ENCODE peak calls at places on chromosomes 4 and X, in six cellular contexts. One of them, this sample, is unnamed.
A peak's percentile ranks its signal among the peaks of the same experiment; 100 is the strongest.

GRCh38 chr4:115424852-115425251 is 311.4 kb upstream of the NDST4 start:
- DNase-seq in K562: no peak
- DNase-seq in HepG2: no peak
- DNase-seq in SK-N-SH: no peak
- DNase-seq in H1: no peak
- DNase-seq in GM12878: no peak
- DNase-seq in this sample: no peak

GRCh38 chr4:17595471-17596005 is 18.5 kb downstream of the LAP3 start:
- DNase-seq in K562: no peak
- DNase-seq in HepG2: no peak
- DNase-seq in SK-N-SH: no peak
- DNase-seq in H1: no peak
- DNase-seq in GM12878: peak; percentile 67
- DNase-seq in this sample: no peak

GRCh38 chr4:110533940-110534339 is 58.0 kb downstream of the ENPEP start:
- DNase-seq in K562: no peak
- DNase-seq in HepG2: peak; percentile 74
- DNase-seq in SK-N-SH: no peak
- DNase-seq in H1: no peak
- DNase-seq in GM12878: no peak
- DNase-seq in this sample: no peak

GRCh38 chr4:165631208-165631894 is 241.7 kb upstream of the TLL1 start:
- DNase-seq in K562: no peak
- DNase-seq in HepG2: no peak
- DNase-seq in SK-N-SH: no peak
- DNase-seq in H1: no peak
- DNase-seq in GM12878: no peak
- DNase-seq in this sample: no peak

GRCh38 chr4:26854701-26855100 is 5.9 kb upstream of the STIM2 start:
- DNase-seq in K562: no peak
- DNase-seq in HepG2: no peak
- DNase-seq in SK-N-SH: no peak
- DNase-seq in H1: no peak
- DNase-seq in GM12878: no peak
- DNase-seq in this sample: no peak

GRCh38 chr4:89298160-89298559 is 9.4 kb downstream of the GPRIN3 start:
- DNase-seq in K562: no peak
- DNase-seq in HepG2: no peak
- DNase-seq in SK-N-SH: no peak
- DNase-seq in H1: no peak
- DNase-seq in GM12878: no peak
- DNase-seq in this sample: no peak

GRCh38 chr4:8871417-8872401 is at the start of gene HMX1:
- DNase-seq in K562: no peak
- DNase-seq in HepG2: no peak
- DNase-seq in SK-N-SH: peak; percentile 100
- DNase-seq in H1: no peak
- DNase-seq in GM12878: no peak
- DNase-seq in this sample: no peak

GRCh38 chrX:101491943-101492342 is 6.7 kb downstream of the ARMCX4 start:
- DNase-seq in K562: no peak
- DNase-seq in HepG2: no peak
- DNase-seq in SK-N-SH: peak; percentile 6
- DNase-seq in H1: no peak
- DNase-seq in GM12878: no peak
- DNase-seq in this sample: no peak

GRCh38 chr4:16707874-16708273 is 190.6 kb downstream of the LDB2 start:
- DNase-seq in K562: no peak
- DNase-seq in HepG2: no peak
- DNase-seq in SK-N-SH: no peak
- DNase-seq in H1: no peak
- DNase-seq in GM12878: no peak
- DNase-seq in this sample: no peak

GRCh38 chrX:12770440-12770839 is 20.8 kb upstream of the PRPS2 start:
- DNase-seq in K562: peak; percentile 24
- DNase-seq in HepG2: no peak
- DNase-seq in SK-N-SH: peak; percentile 42
- DNase-seq in H1: no peak
- DNase-seq in GM12878: no peak
- DNase-seq in this sample: no peak

GRCh38 chrX:104284407-104285000 is 29.8 kb upstream of the ESX1 start:
- DNase-seq in K562: no peak
- DNase-seq in HepG2: no peak
- DNase-seq in SK-N-SH: no peak
- DNase-seq in H1: no peak
- DNase-seq in GM12878: no peak
- DNase-seq in this sample: no peak

GRCh38 chr4:113560579-113560978 is 201.0 kb downstream of the CAMK2D start:
- DNase-seq in K562: no peak
- DNase-seq in HepG2: no peak
- DNase-seq in SK-N-SH: no peak
- DNase-seq in H1: no peak
- DNase-seq in GM12878: no peak
- DNase-seq in this sample: no peak

GRCh38 chr4:1416051-1416947 is 10.1 kb upstream of the NKX1-1 start:
- DNase-seq in K562: no peak
- DNase-seq in HepG2: no peak
- DNase-seq in SK-N-SH: peak; percentile 41
- DNase-seq in H1: no peak
- DNase-seq in GM12878: no peak
- DNase-seq in this sample: no peak

GRCh38 chrX:69564665-69565064 is 51.2 kb upstream of the EDA start:
- DNase-seq in K562: no peak
- DNase-seq in HepG2: peak; percentile 42
- DNase-seq in SK-N-SH: no peak
- DNase-seq in H1: no peak
- DNase-seq in GM12878: no peak
- DNase-seq in this sample: no peak

GRCh38 chr4:38275331-38275821 is 315.2 kb downstream of the PTTG2 start:
- DNase-seq in K562: no peak
- DNase-seq in HepG2: peak; percentile 4
- DNase-seq in SK-N-SH: no peak
- DNase-seq in H1: no peak
- DNase-seq in GM12878: no peak
- DNase-seq in this sample: no peak

GRCh38 chr4:8332891-8333331 is 63.4 kb downstream of the HTRA3 start:
- DNase-seq in K562: no peak
- DNase-seq in HepG2: no peak
- DNase-seq in SK-N-SH: no peak
- DNase-seq in H1: no peak
- DNase-seq in GM12878: no peak
- DNase-seq in this sample: no peak

GRCh38 chrX:48957477-48957826 is at the start of gene OTUD5:
- DNase-seq in K562: peak; percentile 85
- DNase-seq in HepG2: peak; percentile 39
- DNase-seq in SK-N-SH: peak; percentile 94
- DNase-seq in H1: no peak
- DNase-seq in GM12878: no peak
- DNase-seq in this sample: no peak

GRCh38 chrX:150581093-150581775 is 12.8 kb downstream of the MTM1 start:
- DNase-seq in K562: no peak
- DNase-seq in HepG2: peak; percentile 64
- DNase-seq in SK-N-SH: no peak
- DNase-seq in H1: no peak
- DNase-seq in GM12878: no peak
- DNase-seq in this sample: no peak

DNA sequence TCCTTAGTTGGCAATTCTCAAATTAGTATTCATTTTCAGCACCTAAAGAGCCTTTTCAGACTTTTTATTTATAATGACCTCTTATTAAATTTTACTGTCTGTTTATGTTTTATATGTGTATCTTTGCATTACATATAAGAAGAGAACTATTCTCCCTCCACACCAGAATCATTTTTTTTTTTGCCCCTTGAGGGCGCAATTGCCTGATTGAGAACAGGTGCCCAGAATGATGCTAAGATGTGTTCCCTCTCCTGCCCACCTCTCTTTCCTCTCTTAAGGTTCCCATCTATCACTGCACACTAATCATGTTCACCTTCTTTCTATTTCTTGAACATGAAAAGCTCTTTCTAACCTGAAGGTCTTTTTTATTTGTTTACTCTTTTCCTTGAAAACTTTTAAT is 44.2 kb upstream of the ADAM29 start:
- DNase-seq in K562: peak; percentile 7
- DNase-seq in HepG2: no peak
- DNase-seq in SK-N-SH: peak; percentile 28
- DNase-seq in H1: no peak
- DNase-seq in GM12878: peak; percentile 25
- DNase-seq in this sample: no peak
- TF ChIP-seq GABPA in K562: no peak
- TF ChIP-seq GABPA in HepG2: no peak
- TF ChIP-seq GABPA in SK-N-SH: no peak
- TF ChIP-seq GABPA in H1: no peak
- TF ChIP-seq GABPA in GM12878: no peak
- TF ChIP-seq GABPA in this sample: no peak

DNA sequence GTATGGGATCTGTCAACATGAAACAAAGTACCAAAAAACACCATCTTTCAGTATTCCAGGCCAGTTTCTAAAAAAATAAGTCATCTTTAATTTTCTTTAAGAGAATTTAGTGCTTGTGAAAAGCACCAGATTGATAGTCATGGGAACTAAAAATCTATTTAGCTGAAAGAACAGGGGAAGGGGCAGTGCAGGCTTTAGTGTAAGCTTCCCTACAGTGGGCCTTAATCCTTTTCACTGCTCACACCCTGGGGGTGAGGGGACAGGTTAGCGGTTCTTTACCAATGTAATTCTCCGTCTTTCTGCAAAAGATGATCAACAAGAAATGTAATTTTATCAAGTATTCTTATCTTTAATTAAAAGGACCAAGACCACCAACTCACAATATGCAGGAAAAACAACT is 47.1 kb downstream of the CHIC2 start:
- DNase-seq in K562: no peak
- DNase-seq in HepG2: no peak
- DNase-seq in SK-N-SH: no peak
- DNase-seq in H1: no peak
- DNase-seq in GM12878: no peak
- DNase-seq in this sample: no peak
- H3K4me3 ChIP-seq in K562: no peak overlapping the region
- H3K4me3 ChIP-seq in HepG2: no peak overlapping the region
- H3K4me3 ChIP-seq in SK-N-SH: no peak overlapping the region
- H3K4me3 ChIP-seq in H1: no peak overlapping the region
- H3K4me3 ChIP-seq in GM12878: no peak overlapping the region
- H3K4me3 ChIP-seq in this sample: no peak overlapping the region

GRCh38 chr4:168715889-168716288 is 219.0 kb downstream of the PALLD start:
- DNase-seq in K562: no peak
- DNase-seq in HepG2: no peak
- DNase-seq in SK-N-SH: no peak
- DNase-seq in H1: peak; percentile 39
- DNase-seq in GM12878: no peak
- DNase-seq in this sample: no peak
- TF ChIP-seq GABPA in K562: no peak
- TF ChIP-seq GABPA in HepG2: no peak
- TF ChIP-seq GABPA in SK-N-SH: no peak
- TF ChIP-seq GABPA in H1: no peak
- TF ChIP-seq GABPA in GM12878: no peak
- TF ChIP-seq GABPA in this sample: no peak

GRCh38 chrX:41857670-41858069 is 65.7 kb downstream of the CASK start:
- DNase-seq in K562: no peak
- DNase-seq in HepG2: no peak
- DNase-seq in SK-N-SH: no peak
- DNase-seq in H1: no peak
- DNase-seq in GM12878: no peak
- DNase-seq in this sample: no peak

GRCh38 chrX:41862562-41863184 is 60.7 kb downstream of the CASK start:
- DNase-seq in K562: no peak
- DNase-seq in HepG2: no peak
- DNase-seq in SK-N-SH: no peak
- DNase-seq in H1: no peak
- DNase-seq in GM12878: no peak
- DNase-seq in this sample: no peak

GRCh38 chrX:41858161-41858775 is 65.1 kb downstream of the CASK start:
- DNase-seq in K562: no peak
- DNase-seq in HepG2: no peak
- DNase-seq in SK-N-SH: no peak
- DNase-seq in H1: peak; percentile 5
- DNase-seq in GM12878: no peak
- DNase-seq in this sample: no peak

GRCh38 chrX:41868392-41868977 is 54.9 kb downstream of the CASK start:
- DNase-seq in K562: no peak
- DNase-seq in HepG2: no peak
- DNase-seq in SK-N-SH: no peak
- DNase-seq in H1: no peak
- DNase-seq in GM12878: no peak
- DNase-seq in this sample: no peak

DNA sequence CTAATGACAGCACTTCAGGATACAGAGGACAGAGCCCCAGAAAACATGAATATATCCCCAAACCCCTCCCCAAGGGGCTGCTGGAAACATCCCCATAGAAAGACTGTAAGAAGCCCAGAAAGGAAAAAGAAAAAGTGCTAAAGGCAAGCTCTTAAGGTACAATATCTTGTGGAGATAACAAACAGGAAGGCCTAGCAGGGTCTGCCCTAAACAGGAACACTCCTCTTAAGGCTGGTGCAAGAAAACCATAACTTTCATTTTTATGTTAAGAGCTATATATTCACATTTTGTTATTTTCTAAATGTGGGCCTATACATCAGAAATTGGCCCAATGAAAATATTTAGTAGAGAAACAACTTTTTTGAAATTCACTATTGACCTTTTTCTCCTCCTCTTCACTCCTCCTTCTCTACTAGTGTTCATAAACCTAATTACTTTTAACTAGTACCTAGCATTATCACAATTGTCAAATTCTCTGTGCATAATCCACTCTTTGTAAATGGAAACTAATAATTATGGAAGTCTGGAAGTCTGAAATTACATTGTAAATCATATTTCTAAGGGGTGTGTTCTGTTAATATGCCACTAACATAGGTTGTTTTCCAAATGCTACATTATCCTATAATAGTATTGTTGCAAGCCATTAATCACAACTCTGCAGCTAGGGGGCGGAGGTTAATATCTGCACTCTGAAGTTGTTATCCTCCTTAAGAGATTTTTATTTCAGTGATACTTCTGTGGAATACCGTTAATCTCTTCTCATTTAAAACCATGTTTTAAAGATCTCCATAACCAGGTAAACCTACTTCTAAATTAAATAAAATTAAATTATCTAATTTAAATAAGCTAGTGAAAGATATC is 59.8 kb downstream of the CASK start:
- DNase-seq in K562: no peak
- DNase-seq in HepG2: no peak
- DNase-seq in SK-N-SH: no peak
- DNase-seq in H1: no peak
- DNase-seq in GM12878: no peak
- DNase-seq in this sample: no peak
- H3K4me3 ChIP-seq in K562: no peak overlapping the region
- H3K4me3 ChIP-seq in HepG2: no peak overlapping the region
- H3K4me3 ChIP-seq in SK-N-SH: no peak overlapping the region
- H3K4me3 ChIP-seq in H1: no peak overlapping the region
- H3K4me3 ChIP-seq in GM12878: no peak overlapping the region
- H3K4me3 ChIP-seq in this sample: no peak overlapping the region